ENCODE peak calls at places on chromosomes 1 and 21, in seven cellular contexts. One of them, this sample, is unnamed.
A peak's percentile ranks its signal among the peaks of the same experiment; 100 is the strongest.

GRCh38 chr1:59043796-59044195 is 253.1 kb upstream of the FGGY start:
- DNase-seq in activated T-cell treated with anti-CD3 and anti-CD28 coated beads for 1 hour: no peak
- DNase-seq in CD8-positive, alpha-beta memory T cell: no peak
- DNase-seq in glomerular endothelial cell: no peak
- DNase-seq in activated T-helper 1 cell treated with anti-CD3 and anti-CD28 coated beads, Interleukin-12 subunit alpha, Interleukin-12 subunit beta, Interleukin-2, Interleukin-4 antibody, amounts not matched to agents 30 ng/mL and 10 ng/mL and 1 ng/mL, durations not matched to agents 14 hours and 24 hours and 36 hours: no peak
- DNase-seq in AML-193: peak; percentile 33
- DNase-seq in HTR-8/SVneo: peak; percentile 65
- DNase-seq in this sample: peak; percentile 94

GRCh38 chr21:19049567-19049966 is 646.0 kb upstream of the TMPRSS15 start:
- DNase-seq in HTR-8/SVneo: no peak
- DNase-seq in AML-193: no peak
- DNase-seq in activated T-helper 1 cell treated with anti-CD3 and anti-CD28 coated beads, Interleukin-12 subunit alpha, Interleukin-12 subunit beta, Interleukin-2, Interleukin-4 antibody, amounts not matched to agents 30 ng/mL and 10 ng/mL and 1 ng/mL, durations not matched to agents 14 hours and 24 hours and 36 hours: no peak
- DNase-seq in activated T-cell treated with anti-CD3 and anti-CD28 coated beads for 1 hour: no peak
- DNase-seq in CD8-positive, alpha-beta memory T cell: no peak
- DNase-seq in glomerular endothelial cell: no peak
- DNase-seq in this sample: no peak

GRCh38 chr1:33349081-33349759 is 28.3 kb upstream of the A3GALT2 start:
- DNase-seq in glomerular endothelial cell: no peak
- DNase-seq in activated T-helper 1 cell treated with anti-CD3 and anti-CD28 coated beads, Interleukin-12 subunit alpha, Interleukin-12 subunit beta, Interleukin-2, Interleukin-4 antibody, amounts not matched to agents 30 ng/mL and 10 ng/mL and 1 ng/mL, durations not matched to agents 14 hours and 24 hours and 36 hours: peak; percentile 37
- DNase-seq in AML-193: no peak
- DNase-seq in HTR-8/SVneo: no peak
- DNase-seq in CD8-positive, alpha-beta memory T cell: peak; percentile 32
- DNase-seq in activated T-cell treated with anti-CD3 and anti-CD28 coated beads for 1 hour: peak; percentile 33
- DNase-seq in this sample: no peak

GRCh38 chr1:235415008-235415904 is 48.0 kb downstream of the TBCE start:
- DNase-seq in glomerular endothelial cell: peak; percentile 36
- DNase-seq in activated T-cell treated with anti-CD3 and anti-CD28 coated beads for 1 hour: peak; percentile 42
- DNase-seq in CD8-positive, alpha-beta memory T cell: peak; percentile 37
- DNase-seq in activated T-helper 1 cell treated with anti-CD3 and anti-CD28 coated beads, Interleukin-12 subunit alpha, Interleukin-12 subunit beta, Interleukin-2, Interleukin-4 antibody, amounts not matched to agents 30 ng/mL and 10 ng/mL and 1 ng/mL, durations not matched to agents 14 hours and 24 hours and 36 hours: peak; percentile 36
- DNase-seq in HTR-8/SVneo: peak; percentile 78
- DNase-seq in AML-193: peak; percentile 69
- DNase-seq in this sample: peak; percentile 55

GRCh38 chr21:42630626-42631025 is 22.8 kb upstream of the PDE9A start:
- DNase-seq in HTR-8/SVneo: no peak
- DNase-seq in CD8-positive, alpha-beta memory T cell: no peak
- DNase-seq in activated T-cell treated with anti-CD3 and anti-CD28 coated beads for 1 hour: no peak
- DNase-seq in AML-193: no peak
- DNase-seq in activated T-helper 1 cell treated with anti-CD3 and anti-CD28 coated beads, Interleukin-12 subunit alpha, Interleukin-12 subunit beta, Interleukin-2, Interleukin-4 antibody, amounts not matched to agents 30 ng/mL and 10 ng/mL and 1 ng/mL, durations not matched to agents 14 hours and 24 hours and 36 hours: no peak
- DNase-seq in glomerular endothelial cell: no peak
- DNase-seq in this sample: no peak

GRCh38 chr1:3772027-3772714 is 378 bp upstream of the SMIM1 start:
- DNase-seq in activated T-cell treated with anti-CD3 and anti-CD28 coated beads for 1 hour: peak; percentile 79
- DNase-seq in activated T-helper 1 cell treated with anti-CD3 and anti-CD28 coated beads, Interleukin-12 subunit alpha, Interleukin-12 subunit beta, Interleukin-2, Interleukin-4 antibody, amounts not matched to agents 30 ng/mL and 10 ng/mL and 1 ng/mL, durations not matched to agents 14 hours and 24 hours and 36 hours: peak; percentile 80
- DNase-seq in HTR-8/SVneo: peak; percentile 89
- DNase-seq in AML-193: peak; percentile 46
- DNase-seq in CD8-positive, alpha-beta memory T cell: peak; percentile 83
- DNase-seq in glomerular endothelial cell: no peak
- DNase-seq in this sample: peak; percentile 53

GRCh38 chr1:213474054-213474453 is 423.0 kb downstream of the RPS6KC1 start:
- DNase-seq in activated T-helper 1 cell treated with anti-CD3 and anti-CD28 coated beads, Interleukin-12 subunit alpha, Interleukin-12 subunit beta, Interleukin-2, Interleukin-4 antibody, amounts not matched to agents 30 ng/mL and 10 ng/mL and 1 ng/mL, durations not matched to agents 14 hours and 24 hours and 36 hours: no peak
- DNase-seq in activated T-cell treated with anti-CD3 and anti-CD28 coated beads for 1 hour: no peak
- DNase-seq in AML-193: no peak
- DNase-seq in HTR-8/SVneo: no peak
- DNase-seq in CD8-positive, alpha-beta memory T cell: no peak
- DNase-seq in glomerular endothelial cell: no peak
- DNase-seq in this sample: no peak

GRCh38 chr21:37564924-37565529 is 198.5 kb downstream of the DYRK1A start:
- DNase-seq in activated T-helper 1 cell treated with anti-CD3 and anti-CD28 coated beads, Interleukin-12 subunit alpha, Interleukin-12 subunit beta, Interleukin-2, Interleukin-4 antibody, amounts not matched to agents 30 ng/mL and 10 ng/mL and 1 ng/mL, durations not matched to agents 14 hours and 24 hours and 36 hours: no peak
- DNase-seq in CD8-positive, alpha-beta memory T cell: no peak
- DNase-seq in AML-193: no peak
- DNase-seq in HTR-8/SVneo: no peak
- DNase-seq in activated T-cell treated with anti-CD3 and anti-CD28 coated beads for 1 hour: no peak
- DNase-seq in glomerular endothelial cell: no peak
- DNase-seq in this sample: no peak

GRCh38 chr1:53278294-53278693 is 40.0 kb upstream of the MAGOH start:
- DNase-seq in AML-193: peak; percentile 14
- DNase-seq in activated T-cell treated with anti-CD3 and anti-CD28 coated beads for 1 hour: peak; percentile 65
- DNase-seq in glomerular endothelial cell: no peak
- DNase-seq in HTR-8/SVneo: peak; percentile 59
- DNase-seq in CD8-positive, alpha-beta memory T cell: peak; percentile 61
- DNase-seq in activated T-helper 1 cell treated with anti-CD3 and anti-CD28 coated beads, Interleukin-12 subunit alpha, Interleukin-12 subunit beta, Interleukin-2, Interleukin-4 antibody, amounts not matched to agents 30 ng/mL and 10 ng/mL and 1 ng/mL, durations not matched to agents 14 hours and 24 hours and 36 hours: peak; percentile 59
- DNase-seq in this sample: peak; percentile 41

GRCh38 chr1:178010674-178011073 is 40.8 kb upstream of the SEC16B start:
- DNase-seq in HTR-8/SVneo: no peak
- DNase-seq in CD8-positive, alpha-beta memory T cell: no peak
- DNase-seq in glomerular endothelial cell: no peak
- DNase-seq in activated T-cell treated with anti-CD3 and anti-CD28 coated beads for 1 hour: no peak
- DNase-seq in activated T-helper 1 cell treated with anti-CD3 and anti-CD28 coated beads, Interleukin-12 subunit alpha, Interleukin-12 subunit beta, Interleukin-2, Interleukin-4 antibody, amounts not matched to agents 30 ng/mL and 10 ng/mL and 1 ng/mL, durations not matched to agents 14 hours and 24 hours and 36 hours: no peak
- DNase-seq in AML-193: no peak
- DNase-seq in this sample: no peak

GRCh38 chr1:2199042-2199810 is 4.7 kb upstream of the FAAP20 start:
- DNase-seq in activated T-helper 1 cell treated with anti-CD3 and anti-CD28 coated beads, Interleukin-12 subunit alpha, Interleukin-12 subunit beta, Interleukin-2, Interleukin-4 antibody, amounts not matched to agents 30 ng/mL and 10 ng/mL and 1 ng/mL, durations not matched to agents 14 hours and 24 hours and 36 hours: peak; percentile 82
- DNase-seq in CD8-positive, alpha-beta memory T cell: peak; percentile 77
- DNase-seq in AML-193: peak; percentile 85
- DNase-seq in glomerular endothelial cell: no peak
- DNase-seq in activated T-cell treated with anti-CD3 and anti-CD28 coated beads for 1 hour: peak; percentile 66
- DNase-seq in HTR-8/SVneo: peak; percentile 31
- DNase-seq in this sample: peak; percentile 75

GRCh38 chr1:54499097-54500029 is 48.7 kb upstream of the ACOT11 start:
- DNase-seq in HTR-8/SVneo: no peak
- DNase-seq in activated T-helper 1 cell treated with anti-CD3 and anti-CD28 coated beads, Interleukin-12 subunit alpha, Interleukin-12 subunit beta, Interleukin-2, Interleukin-4 antibody, amounts not matched to agents 30 ng/mL and 10 ng/mL and 1 ng/mL, durations not matched to agents 14 hours and 24 hours and 36 hours: peak; percentile 12
- DNase-seq in activated T-cell treated with anti-CD3 and anti-CD28 coated beads for 1 hour: no peak
- DNase-seq in glomerular endothelial cell: no peak
- DNase-seq in AML-193: peak; percentile 25
- DNase-seq in CD8-positive, alpha-beta memory T cell: no peak
- DNase-seq in this sample: peak; percentile 31

GRCh38 chr1:112687785-112688496 is 13.5 kb downstream of the MOV10 start:
- DNase-seq in CD8-positive, alpha-beta memory T cell: no peak
- DNase-seq in AML-193: no peak
- DNase-seq in activated T-cell treated with anti-CD3 and anti-CD28 coated beads for 1 hour: no peak
- DNase-seq in activated T-helper 1 cell treated with anti-CD3 and anti-CD28 coated beads, Interleukin-12 subunit alpha, Interleukin-12 subunit beta, Interleukin-2, Interleukin-4 antibody, amounts not matched to agents 30 ng/mL and 10 ng/mL and 1 ng/mL, durations not matched to agents 14 hours and 24 hours and 36 hours: no peak
- DNase-seq in HTR-8/SVneo: no peak
- DNase-seq in glomerular endothelial cell: no peak
- DNase-seq in this sample: no peak

GRCh38 chr1:205786599-205786998 is 11.3 kb upstream of the RAB29 start:
- DNase-seq in activated T-cell treated with anti-CD3 and anti-CD28 coated beads for 1 hour: no peak
- DNase-seq in AML-193: no peak
- DNase-seq in CD8-positive, alpha-beta memory T cell: no peak
- DNase-seq in glomerular endothelial cell: no peak
- DNase-seq in HTR-8/SVneo: no peak
- DNase-seq in activated T-helper 1 cell treated with anti-CD3 and anti-CD28 coated beads, Interleukin-12 subunit alpha, Interleukin-12 subunit beta, Interleukin-2, Interleukin-4 antibody, amounts not matched to agents 30 ng/mL and 10 ng/mL and 1 ng/mL, durations not matched to agents 14 hours and 24 hours and 36 hours: no peak
- DNase-seq in this sample: no peak

GRCh38 chr21:30072496-30072895 is 94.1 kb downstream of the CLDN17 start:
- DNase-seq in activated T-helper 1 cell treated with anti-CD3 and anti-CD28 coated beads, Interleukin-12 subunit alpha, Interleukin-12 subunit beta, Interleukin-2, Interleukin-4 antibody, amounts not matched to agents 30 ng/mL and 10 ng/mL and 1 ng/mL, durations not matched to agents 14 hours and 24 hours and 36 hours: no peak
- DNase-seq in glomerular endothelial cell: no peak
- DNase-seq in CD8-positive, alpha-beta memory T cell: no peak
- DNase-seq in activated T-cell treated with anti-CD3 and anti-CD28 coated beads for 1 hour: no peak
- DNase-seq in HTR-8/SVneo: peak; percentile 4
- DNase-seq in AML-193: peak; percentile 18
- DNase-seq in this sample: no peak

GRCh38 chr1:210900820-210901219 is 233.1 kb downstream of the KCNH1 start:
- DNase-seq in AML-193: no peak
- DNase-seq in CD8-positive, alpha-beta memory T cell: no peak
- DNase-seq in activated T-helper 1 cell treated with anti-CD3 and anti-CD28 coated beads, Interleukin-12 subunit alpha, Interleukin-12 subunit beta, Interleukin-2, Interleukin-4 antibody, amounts not matched to agents 30 ng/mL and 10 ng/mL and 1 ng/mL, durations not matched to agents 14 hours and 24 hours and 36 hours: no peak
- DNase-seq in glomerular endothelial cell: no peak
- DNase-seq in activated T-cell treated with anti-CD3 and anti-CD28 coated beads for 1 hour: no peak
- DNase-seq in HTR-8/SVneo: no peak
- DNase-seq in this sample: no peak

GRCh38 chr1:47262787-47263413 is 30.9 kb upstream of the TAL1 start:
- DNase-seq in activated T-cell treated with anti-CD3 and anti-CD28 coated beads for 1 hour: peak; percentile 7
- DNase-seq in AML-193: peak; percentile 55
- DNase-seq in CD8-positive, alpha-beta memory T cell: no peak
- DNase-seq in HTR-8/SVneo: peak; percentile 23
- DNase-seq in activated T-helper 1 cell treated with anti-CD3 and anti-CD28 coated beads, Interleukin-12 subunit alpha, Interleukin-12 subunit beta, Interleukin-2, Interleukin-4 antibody, amounts not matched to agents 30 ng/mL and 10 ng/mL and 1 ng/mL, durations not matched to agents 14 hours and 24 hours and 36 hours: peak; percentile 22
- DNase-seq in glomerular endothelial cell: peak; percentile 45
- DNase-seq in this sample: peak; percentile 30

GRCh38 chr1:15275921-15276683 is 29.1 kb downstream of the FHAD1 start:
- DNase-seq in CD8-positive, alpha-beta memory T cell: no peak
- DNase-seq in glomerular endothelial cell: no peak
- DNase-seq in activated T-cell treated with anti-CD3 and anti-CD28 coated beads for 1 hour: no peak
- DNase-seq in HTR-8/SVneo: no peak
- DNase-seq in AML-193: no peak
- DNase-seq in activated T-helper 1 cell treated with anti-CD3 and anti-CD28 coated beads, Interleukin-12 subunit alpha, Interleukin-12 subunit beta, Interleukin-2, Interleukin-4 antibody, amounts not matched to agents 30 ng/mL and 10 ng/mL and 1 ng/mL, durations not matched to agents 14 hours and 24 hours and 36 hours: no peak
- DNase-seq in this sample: no peak

GRCh38 chr1:19682257-19682656 is 17.6 kb downstream of the HTR6 start:
- DNase-seq in glomerular endothelial cell: no peak
- DNase-seq in CD8-positive, alpha-beta memory T cell: no peak
- DNase-seq in AML-193: no peak
- DNase-seq in activated T-helper 1 cell treated with anti-CD3 and anti-CD28 coated beads, Interleukin-12 subunit alpha, Interleukin-12 subunit beta, Interleukin-2, Interleukin-4 antibody, amounts not matched to agents 30 ng/mL and 10 ng/mL and 1 ng/mL, durations not matched to agents 14 hours and 24 hours and 36 hours: no peak
- DNase-seq in activated T-cell treated with anti-CD3 and anti-CD28 coated beads for 1 hour: no peak
- DNase-seq in HTR-8/SVneo: no peak
- DNase-seq in this sample: no peak

GRCh38 chr1:226116673-226117072 is 54.2 kb downstream of the H3-3A start:
- DNase-seq in CD8-positive, alpha-beta memory T cell: no peak
- DNase-seq in activated T-helper 1 cell treated with anti-CD3 and anti-CD28 coated beads, Interleukin-12 subunit alpha, Interleukin-12 subunit beta, Interleukin-2, Interleukin-4 antibody, amounts not matched to agents 30 ng/mL and 10 ng/mL and 1 ng/mL, durations not matched to agents 14 hours and 24 hours and 36 hours: no peak
- DNase-seq in activated T-cell treated with anti-CD3 and anti-CD28 coated beads for 1 hour: no peak
- DNase-seq in HTR-8/SVneo: no peak
- DNase-seq in AML-193: no peak
- DNase-seq in glomerular endothelial cell: no peak
- DNase-seq in this sample: no peak

GRCh38 chr1:228160201-228160761 is 5.3 kb upstream of the IBA57 start:
- DNase-seq in activated T-helper 1 cell treated with anti-CD3 and anti-CD28 coated beads, Interleukin-12 subunit alpha, Interleukin-12 subunit beta, Interleukin-2, Interleukin-4 antibody, amounts not matched to agents 30 ng/mL and 10 ng/mL and 1 ng/mL, durations not matched to agents 14 hours and 24 hours and 36 hours: no peak
- DNase-seq in glomerular endothelial cell: no peak
- DNase-seq in HTR-8/SVneo: no peak
- DNase-seq in CD8-positive, alpha-beta memory T cell: no peak
- DNase-seq in activated T-cell treated with anti-CD3 and anti-CD28 coated beads for 1 hour: no peak
- DNase-seq in AML-193: no peak
- DNase-seq in this sample: no peak

GRCh38 chr21:33643658-33644311 is 1.5 kb downstream of the ITSN1 start:
- DNase-seq in HTR-8/SVneo: peak; percentile 27
- DNase-seq in CD8-positive, alpha-beta memory T cell: no peak
- DNase-seq in glomerular endothelial cell: no peak
- DNase-seq in activated T-helper 1 cell treated with anti-CD3 and anti-CD28 coated beads, Interleukin-12 subunit alpha, Interleukin-12 subunit beta, Interleukin-2, Interleukin-4 antibody, amounts not matched to agents 30 ng/mL and 10 ng/mL and 1 ng/mL, durations not matched to agents 14 hours and 24 hours and 36 hours: no peak
- DNase-seq in AML-193: no peak
- DNase-seq in activated T-cell treated with anti-CD3 and anti-CD28 coated beads for 1 hour: no peak
- DNase-seq in this sample: no peak

GRCh38 chr1:113940365-113941244 is 11.5 kb downstream of the HIPK1 start:
- DNase-seq in HTR-8/SVneo: no peak
- DNase-seq in activated T-cell treated with anti-CD3 and anti-CD28 coated beads for 1 hour: no peak
- DNase-seq in glomerular endothelial cell: no peak
- DNase-seq in CD8-positive, alpha-beta memory T cell: peak; percentile 14
- DNase-seq in activated T-helper 1 cell treated with anti-CD3 and anti-CD28 coated beads, Interleukin-12 subunit alpha, Interleukin-12 subunit beta, Interleukin-2, Interleukin-4 antibody, amounts not matched to agents 30 ng/mL and 10 ng/mL and 1 ng/mL, durations not matched to agents 14 hours and 24 hours and 36 hours: peak; percentile 34
- DNase-seq in AML-193: no peak
- DNase-seq in this sample: no peak

This sample was measured in kidney glomerular epithelial cell.